ENCODE peak calls at places on chromosomes 13 and 19, in ten cellular contexts. S is GM12865; U is GM20000; I is cardiac muscle cell; Y is glutamatergic neuron; F is BE2C; V is fibroblast of mammary gland; O is bronchial epithelial cell; Q is CD4-positive, alpha-beta T cell; G is brain microvascular endothelial cell. Z is an unnamed sample.

GRCh38 chr19:13160557-13160956 is 10.3 kb downstream of the IER2 start:
- DNase-seq in S (no peak), U (no peak), I (no peak), Y (no peak), F (no peak), V (peak), O (peak), Q (no peak), G (peak), Z (no peak)

GRCh38 chr13:67186985-67187569 is 43.1 kb downstream of the PCDH9 start:
- DNase-seq in S (no peak), U (no peak), I (no peak), Y (no peak), F (no peak), V (no peak), O (no peak), Q (no peak), G (no peak), Z (no peak)

GRCh38 chr13:28339419-28339818 is 155.5 kb downstream of the FLT1 start:
- DNase-seq in S (no peak), U (no peak), I (no peak), Y (no peak), F (no peak), V (peak), O (no peak), Q (no peak), G (peak), Z (no peak)

GRCh38 chr13:48000559-48001126 is 430 bp downstream of the SUCLA2 start:
- DNase-seq in S (no peak), U (no peak), I (peak), Y (no peak), F (no peak), V (no peak), O (peak), Q (no peak), G (no peak), Z (peak)

GRCh38 chr19:40598121-40598917 is 2.9 kb upstream of the LTBP4 start:
- DNase-seq in S (peak), U (peak), I (peak), Y (peak), F (peak), V (peak), O (peak), Q (peak), G (peak), Z (peak)

GRCh38 chr13:112522578-112522977 is 65.4 kb downstream of the TUBGCP3 start:
- DNase-seq in S (no peak), U (no peak), I (no peak), Y (no peak), F (no peak), V (peak), O (no peak), Q (no peak), G (no peak), Z (no peak)

GRCh38 chr13:36190771-36191170 is 23.6 kb downstream of the SOHLH2 start:
- DNase-seq in S (no peak), U (no peak), I (no peak), Y (no peak), F (no peak), V (peak), O (no peak), Q (no peak), G (no peak), Z (no peak)

GRCh38 chr13:109602356-109602755 is 184.0 kb downstream of the IRS2 start:
- DNase-seq in S (no peak), U (no peak), I (no peak), Y (no peak), F (no peak), V (peak), O (peak), Q (no peak), G (no peak), Z (no peak)

GRCh38 chr19:5253403-5254110 is 87.1 kb downstream of the PTPRS start:
- DNase-seq in S (no peak), U (no peak), I (no peak), Y (no peak), F (no peak), V (peak), O (no peak), Q (no peak), G (peak), Z (no peak)

GRCh38 chr13:67769987-67770341 is 539.8 kb upstream of the PCDH9 start:
- DNase-seq in S (no peak), U (no peak), I (no peak), Y (no peak), F (no peak), V (no peak), O (no peak), Q (no peak), G (no peak), Z (no peak)

GRCh38 chr13:70895599-70895998 is 787.3 kb upstream of the KLHL1 start:
- DNase-seq in S (no peak), U (no peak), I (no peak), Y (no peak), F (no peak), V (no peak), O (no peak), Q (no peak), G (no peak), Z (no peak)

GRCh38 chr19:7294571-7295212 is 478 bp upstream of the INSR start:
- DNase-seq in S (peak), U (peak), I (peak), Y (peak), F (peak), V (peak), O (no peak), Q (no peak), G (no peak), Z (peak)

GRCh38 chr19:58374200-58374599 is 6.6 kb downstream of the ZNF837 start:
- DNase-seq in S (no peak), U (no peak), I (no peak), Y (no peak), F (no peak), V (peak), O (peak), Q (no peak), G (no peak), Z (no peak)

GRCh38 chr19:40305403-40305802 is 20.3 kb upstream of the AKT2 start:
- DNase-seq in S (peak), U (peak), I (peak), Y (peak), F (peak), V (peak), O (peak), Q (peak), G (peak), Z (peak)

GRCh38 chr19:18390075-18390909 is 4.3 kb downstream of the GDF15 start:
- DNase-seq in S (no peak), U (no peak), I (no peak), Y (no peak), F (no peak), V (no peak), O (no peak), Q (no peak), G (no peak), Z (no peak)

GRCh38 chr13:79194272-79194671 is 211.8 kb downstream of the RBM26 start:
- DNase-seq in S (peak), U (peak), I (no peak), Y (no peak), F (no peak), V (no peak), O (no peak), Q (no peak), G (no peak), Z (peak)

GRCh38 chr19:58558623-58559274 is 338 bp upstream of the UBE2M start:
- DNase-seq in S (peak), U (peak), I (peak), Y (peak), F (peak), V (peak), O (peak), Q (peak), G (peak), Z (peak)

GRCh38 chr19:47618771-47619170 is 9.8 kb downstream of the BICRA start:
- DNase-seq in S (no peak), U (no peak), I (no peak), Y (no peak), F (no peak), V (peak), O (no peak), Q (no peak), G (no peak), Z (no peak)

GRCh38 chr13:26967119-26968038 is 204.2 kb downstream of the USP12 start:
- DNase-seq in S (no peak), U (no peak), I (no peak), Y (no peak), F (peak), V (peak), O (no peak), Q (no peak), G (no peak), Z (no peak)

GRCh38 chr19:1445932-1446712 is 3.8 kb upstream of the APC2 start:
- DNase-seq in S (no peak), U (peak), I (peak), Y (peak), F (peak), V (no peak), O (no peak), Q (no peak), G (no peak), Z (peak)

GRCh38 chr19:45670670-45671453 is 2.8 kb downstream of the GIPR start:
- DNase-seq in S (peak), U (peak), I (peak), Y (peak), F (peak), V (peak), O (peak), Q (no peak), G (peak), Z (peak)

GRCh38 chr13:95300625-95301134 is 571 bp downstream of the ABCC4 start:
- DNase-seq in S (peak), U (peak), I (peak), Y (peak), F (peak), V (peak), O (peak), Q (peak), G (peak), Z (peak)

GRCh38 chr13:109385161-109385560 is 401.2 kb downstream of the IRS2 start:
- DNase-seq in S (no peak), U (no peak), I (no peak), Y (no peak), F (no peak), V (peak), O (no peak), Q (no peak), G (no peak), Z (no peak)

GRCh38 chr19:2168619-2169424 is 5.1 kb downstream of the DOT1L start:
- DNase-seq in S (peak), U (peak), I (peak), Y (peak), F (peak), V (peak), O (peak), Q (no peak), G (peak), Z (peak)

GRCh38 chr19:42397315-42398166 is 7.4 kb upstream of the CNFN start:
- DNase-seq in S (no peak), U (no peak), I (no peak), Y (no peak), F (no peak), V (peak), O (no peak), Q (no peak), G (no peak), Z (no peak)

GRCh38 chr19:16025108-16026101 is 50.9 kb upstream of the TPM4 start:
- DNase-seq in S (peak), U (no peak), I (no peak), Y (no peak), F (peak), V (peak), O (peak), Q (no peak), G (peak), Z (no peak)

DNA sequence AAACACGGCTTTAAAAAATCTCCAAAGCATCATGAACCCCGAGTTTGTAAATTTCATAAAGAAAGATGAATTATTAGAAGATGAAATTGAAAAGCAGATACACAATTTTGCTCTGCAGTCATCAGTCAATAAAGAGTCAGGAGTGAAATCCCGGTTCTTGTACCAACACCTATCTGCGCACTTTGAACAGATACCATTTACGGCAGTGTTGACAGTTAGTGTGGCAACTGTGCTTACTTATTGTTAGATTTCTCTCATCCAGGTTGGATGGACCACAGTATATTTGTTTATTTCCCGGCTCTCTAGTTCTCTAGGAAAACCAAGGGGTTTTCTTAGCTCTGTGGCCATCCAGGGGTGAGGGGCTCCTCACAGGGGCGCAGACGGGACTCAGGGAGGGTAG is 106.8 kb upstream of the C1QTNF9B start:
- DNase-seq in S (no peak), U (no peak), I (no peak), Y (no peak), F (no peak), V (no peak), O (no peak), Q (no peak), G (no peak), Z (no peak)
- TF ChIP-seq CTCF in S (no peak), U (no peak), I (no peak), Y (no peak), F (no peak), V (no peak), O (no peak), Q (no peak), G (no peak), Z (no peak)

GRCh38 chr13:20247403-20247802 is 15.3 kb upstream of the GJB6 start:
- DNase-seq in S (no peak), U (no peak), I (no peak), Y (no peak), F (no peak), V (no peak), O (no peak), Q (no peak), G (no peak), Z (no peak)

GRCh38 chr13:20254076-20254475 is 22.0 kb upstream of the GJB6 start:
- DNase-seq in S (no peak), U (no peak), I (no peak), Y (no peak), F (no peak), V (peak), O (no peak), Q (no peak), G (no peak), Z (no peak)

GRCh38 chr13:20247963-20248362 is 15.8 kb upstream of the GJB6 start:
- DNase-seq in S (no peak), U (no peak), I (no peak), Y (no peak), F (no peak), V (no peak), O (no peak), Q (no peak), G (no peak), Z (no peak)

GRCh38 chr13:20249913-20250312 is 17.8 kb upstream of the GJB6 start:
- DNase-seq in S (no peak), U (no peak), I (no peak), Y (no peak), F (no peak), V (no peak), O (no peak), Q (no peak), G (no peak), Z (no peak)
- TF ChIP-seq CTCF in S (no peak), U (no peak), I (no peak), Y (no peak), F (no peak), V (no peak), O (no peak), Q (no peak), G (no peak), Z (no peak)

GRCh38 chr19:37691881-37692504 is 27.6 kb downstream of the ZNF607 start:
- DNase-seq in S (peak), U (peak), I (peak), Y (peak), F (peak), V (peak), O (peak), Q (peak), G (peak), Z (peak)
- TF ChIP-seq CTCF in S (no peak), U (no peak), I (no peak), Y (no peak), F (peak), V (no peak), O (no peak), Q (no peak), G (peak), Z (no peak)

GRCh38 chr13:85508683-85509329 is 290.4 kb downstream of the SLITRK6 start:
- DNase-seq in S (no peak), U (no peak), I (peak), Y (no peak), F (peak), V (peak), O (peak), Q (no peak), G (peak), Z (no peak)
- TF ChIP-seq CTCF in S (no peak), U (no peak), I (no peak), Y (no peak), F (peak), V (no peak), O (no peak), Q (no peak), G (no peak), Z (no peak)

DNA sequence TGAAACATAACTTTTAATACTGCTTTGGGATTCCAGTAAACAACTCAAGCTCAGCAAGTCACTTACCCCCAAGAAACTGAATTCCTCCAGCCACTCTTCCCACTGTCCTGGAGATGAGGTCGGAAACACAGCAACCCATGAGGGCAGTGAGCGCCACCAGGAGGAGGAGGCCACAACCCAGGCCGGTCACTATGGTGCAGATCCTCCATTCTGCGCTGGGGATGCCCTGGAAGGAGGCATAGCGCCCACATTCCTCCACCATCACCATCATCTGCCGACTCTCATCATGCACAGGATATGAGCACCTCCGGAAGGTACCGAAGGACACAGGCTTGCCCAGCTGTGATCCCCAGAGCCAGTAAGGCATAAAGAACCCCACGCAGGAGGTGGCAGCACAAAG is 2.2 kb downstream of the LHFPL6 start:
- DNase-seq in S (no peak), U (no peak), I (no peak), Y (no peak), F (no peak), V (peak), O (no peak), Q (no peak), G (peak), Z (no peak)
- TF ChIP-seq CTCF in S (no peak), U (no peak), I (peak), Y (no peak), F (no peak), V (peak), O (no peak), Q (no peak), G (peak), Z (no peak)

DNA sequence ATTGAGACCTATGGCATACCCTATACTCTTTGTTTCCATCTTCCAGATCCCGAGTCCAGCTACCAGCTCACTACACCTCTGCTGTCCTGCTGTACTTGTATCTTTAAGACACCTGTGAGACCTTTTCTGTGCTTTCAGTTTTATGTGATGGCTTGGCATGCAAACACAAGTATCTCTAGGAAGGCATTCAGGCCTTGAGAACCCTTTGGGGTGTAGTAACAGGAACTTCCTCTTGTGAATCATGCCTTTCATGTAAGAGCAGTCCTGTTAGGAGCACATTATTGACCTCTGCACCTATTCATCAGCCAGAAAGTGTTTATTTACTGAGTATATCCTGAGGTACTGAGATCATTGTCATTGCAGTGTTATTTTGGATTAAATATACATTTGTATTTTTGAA is 87.0 kb upstream of the HTR2A start:
- DNase-seq in S (peak), U (peak), I (no peak), Y (no peak), F (no peak), V (peak), O (peak), Q (no peak), G (peak), Z (peak)
- TF ChIP-seq CTCF in S (no peak), U (no peak), I (no peak), Y (no peak), F (no peak), V (no peak), O (no peak), Q (no peak), G (no peak), Z (no peak)

GRCh38 chr13:40127925-40128324 is 472.5 kb downstream of the COG6 start:
- DNase-seq in S (no peak), U (no peak), I (no peak), Y (no peak), F (no peak), V (no peak), O (no peak), Q (no peak), G (no peak), Z (no peak)
- TF ChIP-seq CTCF in S (no peak), U (no peak), I (no peak), Y (no peak), F (no peak), V (no peak), O (no peak), Q (no peak), G (no peak), Z (no peak)

GRCh38 chr19:49861541-49862410 is 5.6 kb downstream of the PNKP start:
- DNase-seq in S (peak), U (no peak), I (no peak), Y (no peak), F (no peak), V (no peak), O (no peak), Q (no peak), G (no peak), Z (no peak)
- TF ChIP-seq CTCF in S (no peak), U (no peak), I (no peak), Y (no peak), F (no peak), V (no peak), O (no peak), Q (no peak), G (no peak), Z (no peak)

GRCh38 chr13:25268561-25268960 is 18.7 kb downstream of the MTMR6 start:
- DNase-seq in S (no peak), U (no peak), I (no peak), Y (no peak), F (no peak), V (no peak), O (no peak), Q (no peak), G (no peak), Z (no peak)

GRCh38 chr13:25262261-25262660 is 25.0 kb downstream of the MTMR6 start:
- DNase-seq in S (no peak), U (no peak), I (no peak), Y (no peak), F (no peak), V (no peak), O (no peak), Q (no peak), G (no peak), Z (no peak)

DNA sequence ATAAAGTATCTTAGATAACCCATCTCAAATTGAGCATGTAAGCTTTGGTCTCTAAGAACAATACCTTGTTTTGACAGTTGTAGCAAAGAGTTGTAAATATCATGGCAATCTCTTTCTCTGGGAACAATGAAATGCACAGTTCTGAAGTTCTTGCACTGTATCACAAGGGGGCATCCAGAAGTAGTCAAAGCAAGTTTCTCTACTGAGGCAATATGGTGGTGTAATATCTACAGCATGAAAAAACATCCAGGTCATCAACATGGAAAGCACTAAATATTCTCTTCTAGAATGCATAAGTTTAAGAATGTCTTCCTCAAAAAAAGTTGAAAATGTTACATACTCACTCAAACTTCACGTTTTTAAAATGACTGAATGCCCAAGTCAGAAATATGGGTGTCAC is 19.6 kb downstream of the MTMR6 start:
- DNase-seq in S (peak), U (no peak), I (no peak), Y (no peak), F (no peak), V (peak), O (no peak), Q (no peak), G (no peak), Z (no peak)
- TF ChIP-seq CTCF in S (peak), U (no peak), I (peak), Y (no peak), F (peak), V (peak), O (peak), Q (peak), G (peak), Z (peak)

GRCh38 chr13:44840131-44840530 is 149.1 kb downstream of the NUFIP1 start:
- DNase-seq in S (no peak), U (no peak), I (no peak), Y (no peak), F (no peak), V (no peak), O (no peak), Q (no peak), G (no peak), Z (no peak)

GRCh38 chr13:44844786-44845185 is 144.5 kb downstream of the NUFIP1 start:
- DNase-seq in S (no peak), U (no peak), I (no peak), Y (no peak), F (no peak), V (no peak), O (peak), Q (no peak), G (no peak), Z (no peak)

GRCh38 chr13:44843403-44843802 is 145.9 kb downstream of the NUFIP1 start:
- DNase-seq in S (no peak), U (no peak), I (no peak), Y (no peak), F (no peak), V (peak), O (peak), Q (no peak), G (peak), Z (no peak)

GRCh38 chr13:44837250-44837649 is 152.0 kb downstream of the NUFIP1 start:
- DNase-seq in S (no peak), U (no peak), I (no peak), Y (no peak), F (no peak), V (peak), O (peak), Q (no peak), G (no peak), Z (no peak)

GRCh38 chr13:44842158-44842557 is 147.1 kb downstream of the NUFIP1 start:
- DNase-seq in S (no peak), U (no peak), I (no peak), Y (no peak), F (no peak), V (peak), O (peak), Q (no peak), G (no peak), Z (no peak)
- TF ChIP-seq CTCF in S (no peak), U (no peak), I (no peak), Y (no peak), F (no peak), V (no peak), O (no peak), Q (no peak), G (no peak), Z (no peak)

Z was measured in GM13977.